ENCODE peak calls at places on chromosomes 11 and 22, in four cellular contexts. One of them, this sample, is unnamed.
A peak's percentile ranks its signal among the peaks of the same experiment; 100 is the strongest.

GRCh38 chr22:27670701-27671412 is 130.7 kb downstream of the MN1 start:
- DNase-seq in ovary: no peak
- DNase-seq in spleen: peak; percentile 72
- DNase-seq in A549: no peak
- DNase-seq in this sample: peak; percentile 60

GRCh38 chr11:39910087-39910486 is 1549.4 kb downstream of the LRRC4C start:
- DNase-seq in ovary: no peak
- DNase-seq in spleen: no peak
- DNase-seq in A549: no peak
- DNase-seq in this sample: no peak

GRCh38 chr11:82523141-82523540 is 210.5 kb downstream of the FAM181B start:
- DNase-seq in ovary: peak; percentile 24
- DNase-seq in spleen: no peak
- DNase-seq in A549: no peak
- DNase-seq in this sample: no peak

GRCh38 chr22:29887358-29887757 is 4.4 kb downstream of the MTMR3 start:
- DNase-seq in ovary: no peak
- DNase-seq in spleen: no peak
- DNase-seq in A549: no peak
- DNase-seq in this sample: no peak

GRCh38 chr11:132125855-132126841 is 755.7 kb downstream of the NTM start:
- DNase-seq in ovary: no peak
- DNase-seq in spleen: no peak
- DNase-seq in A549: no peak
- DNase-seq in this sample: no peak

GRCh38 chr11:130070109-130070828 is 575 bp downstream of the APLP2 start:
- DNase-seq in ovary: peak; percentile 50
- DNase-seq in spleen: peak; percentile 91
- DNase-seq in A549: no peak
- DNase-seq in this sample: peak; percentile 90

GRCh38 chr11:102317099-102317767 is at the start of gene BIRC3:
- DNase-seq in ovary: peak; percentile 74
- DNase-seq in spleen: peak; percentile 96
- DNase-seq in A549: peak; percentile 97
- DNase-seq in this sample: peak; percentile 94

GRCh38 chr11:111557425-111558111 is 17.0 kb downstream of the LAYN start:
- DNase-seq in ovary: no peak
- DNase-seq in spleen: no peak
- DNase-seq in A549: peak; percentile 53
- DNase-seq in this sample: no peak

GRCh38 chr11:44374001-44374400 is 64.1 kb upstream of the ALX4 start:
- DNase-seq in ovary: no peak
- DNase-seq in spleen: no peak
- DNase-seq in A549: no peak
- DNase-seq in this sample: no peak

GRCh38 chr11:2927851-2928604 is 1.2 kb downstream of the PHLDA2 start:
- DNase-seq in ovary: no peak
- DNase-seq in spleen: peak; percentile 67
- DNase-seq in A549: peak; percentile 51
- DNase-seq in this sample: peak; percentile 80

GRCh38 chr11:125128450-125128849 is 17.0 kb upstream of the TMEM218 start:
- DNase-seq in ovary: no peak
- DNase-seq in spleen: no peak
- DNase-seq in A549: no peak
- DNase-seq in this sample: no peak

GRCh38 chr22:50481440-50482106 is at the start of gene ADM2:
- DNase-seq in ovary: no peak
- DNase-seq in spleen: peak; percentile 93
- DNase-seq in A549: no peak
- DNase-seq in this sample: peak; percentile 93

GRCh38 chr22:22397292-22397870 is 111.2 kb downstream of the ZNF280B start:
- DNase-seq in ovary: peak; percentile 34
- DNase-seq in spleen: no peak
- DNase-seq in A549: peak; percentile 61
- DNase-seq in this sample: no peak

GRCh38 chr11:70024036-70024772 is 53.9 kb upstream of the ANO1 start:
- DNase-seq in ovary: no peak
- DNase-seq in spleen: peak; percentile 32
- DNase-seq in A549: no peak
- DNase-seq in this sample: no peak

GRCh38 chr11:124897681-124898680 is at the start of gene ROBO4:
- DNase-seq in ovary: no peak
- DNase-seq in spleen: peak; percentile 87
- DNase-seq in A549: no peak
- DNase-seq in this sample: peak; percentile 29

GRCh38 chr11:104813532-104813931 is 84.7 kb downstream of the CASP12 start:
- DNase-seq in ovary: no peak
- DNase-seq in spleen: no peak
- DNase-seq in A549: no peak
- DNase-seq in this sample: no peak

GRCh38 chr11:77345621-77346020 is 44.1 kb upstream of the GDPD4 start:
- DNase-seq in ovary: no peak
- DNase-seq in spleen: no peak
- DNase-seq in A549: no peak
- DNase-seq in this sample: no peak

GRCh38 chr11:120929090-120929489 is 94.8 kb upstream of the TBCEL start:
- DNase-seq in ovary: no peak
- DNase-seq in spleen: no peak
- DNase-seq in A549: no peak
- DNase-seq in this sample: no peak

GRCh38 chr11:120696597-120696996 is 185.0 kb downstream of the GRIK4 start:
- DNase-seq in ovary: no peak
- DNase-seq in spleen: no peak
- DNase-seq in A549: no peak
- DNase-seq in this sample: no peak

GRCh38 chr22:46053563-46054090 is 76.7 kb upstream of the WNT7B start:
- DNase-seq in ovary: peak; percentile 79
- DNase-seq in spleen: peak; percentile 94
- DNase-seq in A549: no peak
- DNase-seq in this sample: peak; percentile 95

GRCh38 chr22:36925388-36926290 is 12.2 kb downstream of the CSF2RB start:
- DNase-seq in ovary: no peak
- DNase-seq in spleen: peak; percentile 73
- DNase-seq in A549: no peak
- DNase-seq in this sample: peak; percentile 68

GRCh38 chr11:132852361-132852760 is 679.9 kb downstream of the OPCML start:
- DNase-seq in ovary: no peak
- DNase-seq in spleen: no peak
- DNase-seq in A549: no peak
- DNase-seq in this sample: no peak

GRCh38 chr11:107741044-107741823 is 29.4 kb upstream of the SLN start:
- DNase-seq in ovary: no peak
- DNase-seq in spleen: peak; percentile 66
- DNase-seq in A549: peak; percentile 18
- DNase-seq in this sample: peak; percentile 6

GRCh38 chr11:104547996-104548661 is 350.1 kb downstream of the CASP12 start:
- DNase-seq in ovary: no peak
- DNase-seq in spleen: no peak
- DNase-seq in A549: no peak
- DNase-seq in this sample: no peak

GRCh38 chr11:13104619-13105236 is 95.6 kb downstream of the RASSF10 start:
- DNase-seq in ovary: no peak
- DNase-seq in spleen: no peak
- DNase-seq in A549: no peak
- DNase-seq in this sample: no peak

GRCh38 chr22:20087319-20088262 is 7.5 kb downstream of the DGCR8 start:
- DNase-seq in ovary: no peak
- DNase-seq in spleen: peak; percentile 54
- DNase-seq in A549: no peak
- DNase-seq in this sample: no peak

GRCh38 chr11:76524461-76524860 is 79.6 kb downstream of the EMSY start:
- DNase-seq in ovary: no peak
- DNase-seq in spleen: no peak
- DNase-seq in A549: no peak
- DNase-seq in this sample: no peak

GRCh38 chr11:123783536-123783935 is 22.6 kb downstream of the OR6M1 start:
- DNase-seq in ovary: no peak
- DNase-seq in spleen: no peak
- DNase-seq in A549: no peak
- DNase-seq in this sample: no peak

GRCh38 chr11:35009941-35010337 is 93.5 kb downstream of the PDHX start:
- DNase-seq in ovary: no peak
- DNase-seq in spleen: no peak
- DNase-seq in A549: peak; percentile 79
- DNase-seq in this sample: no peak

GRCh38 chr11:75308986-75309385 is 42.5 kb downstream of the ARRB1 start:
- DNase-seq in ovary: no peak
- DNase-seq in spleen: no peak
- DNase-seq in A549: no peak
- DNase-seq in this sample: no peak

GRCh38 chr11:75314771-75315438 is 36.6 kb downstream of the ARRB1 start:
- DNase-seq in ovary: no peak
- DNase-seq in spleen: no peak
- DNase-seq in A549: no peak
- DNase-seq in this sample: no peak

GRCh38 chr11:75312346-75312745 is 39.1 kb downstream of the ARRB1 start:
- DNase-seq in ovary: no peak
- DNase-seq in spleen: no peak
- DNase-seq in A549: no peak
- DNase-seq in this sample: no peak

GRCh38 chr11:75313457-75314272 is 37.8 kb downstream of the ARRB1 start:
- DNase-seq in ovary: peak; percentile 76
- DNase-seq in spleen: no peak
- DNase-seq in A549: no peak
- DNase-seq in this sample: peak; percentile 81

DNA sequence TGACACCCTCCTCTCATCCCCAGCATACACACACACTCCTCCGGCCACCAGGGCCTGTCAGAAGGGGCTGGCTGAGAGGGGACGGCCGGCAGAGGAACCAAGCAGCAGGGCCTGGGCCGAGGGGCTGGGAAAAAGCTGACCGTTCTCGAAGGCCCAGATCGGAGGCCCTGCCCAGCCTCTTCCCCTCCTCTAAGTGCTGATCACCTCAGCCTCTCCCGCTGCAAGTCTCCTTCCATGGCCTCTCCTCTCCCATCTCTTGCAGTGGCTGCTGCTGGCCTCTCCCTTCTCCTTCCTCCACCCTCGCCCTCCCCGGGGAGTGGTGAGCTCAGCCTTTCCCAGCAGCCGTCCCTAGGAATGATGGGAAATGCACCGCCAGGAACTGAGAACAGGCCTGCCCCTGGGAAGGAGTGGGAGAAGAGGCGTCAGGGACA is 39.6 kb downstream of the ARRB1 start:
- DNase-seq in ovary: peak; percentile 81
- DNase-seq in spleen: no peak
- DNase-seq in A549: no peak
- DNase-seq in this sample: peak; percentile 57
- TF ChIP-seq POLR2A in ovary: peak; percentile 38
- TF ChIP-seq POLR2A in spleen: no peak
- TF ChIP-seq POLR2A in A549: no peak
- TF ChIP-seq POLR2A in this sample: no peak

GRCh38 chr11:45804806-45805304 is at the start of gene SLC35C1:
- DNase-seq in ovary: peak; percentile 97
- DNase-seq in spleen: peak; percentile 100
- DNase-seq in A549: peak; percentile 94
- DNase-seq in this sample: peak; percentile 98
- TF ChIP-seq POLR2A in ovary: peak; percentile 82
- TF ChIP-seq POLR2A in spleen: peak; percentile 8
- TF ChIP-seq POLR2A in A549: peak; percentile 68
- TF ChIP-seq POLR2A in this sample: no peak

DNA sequence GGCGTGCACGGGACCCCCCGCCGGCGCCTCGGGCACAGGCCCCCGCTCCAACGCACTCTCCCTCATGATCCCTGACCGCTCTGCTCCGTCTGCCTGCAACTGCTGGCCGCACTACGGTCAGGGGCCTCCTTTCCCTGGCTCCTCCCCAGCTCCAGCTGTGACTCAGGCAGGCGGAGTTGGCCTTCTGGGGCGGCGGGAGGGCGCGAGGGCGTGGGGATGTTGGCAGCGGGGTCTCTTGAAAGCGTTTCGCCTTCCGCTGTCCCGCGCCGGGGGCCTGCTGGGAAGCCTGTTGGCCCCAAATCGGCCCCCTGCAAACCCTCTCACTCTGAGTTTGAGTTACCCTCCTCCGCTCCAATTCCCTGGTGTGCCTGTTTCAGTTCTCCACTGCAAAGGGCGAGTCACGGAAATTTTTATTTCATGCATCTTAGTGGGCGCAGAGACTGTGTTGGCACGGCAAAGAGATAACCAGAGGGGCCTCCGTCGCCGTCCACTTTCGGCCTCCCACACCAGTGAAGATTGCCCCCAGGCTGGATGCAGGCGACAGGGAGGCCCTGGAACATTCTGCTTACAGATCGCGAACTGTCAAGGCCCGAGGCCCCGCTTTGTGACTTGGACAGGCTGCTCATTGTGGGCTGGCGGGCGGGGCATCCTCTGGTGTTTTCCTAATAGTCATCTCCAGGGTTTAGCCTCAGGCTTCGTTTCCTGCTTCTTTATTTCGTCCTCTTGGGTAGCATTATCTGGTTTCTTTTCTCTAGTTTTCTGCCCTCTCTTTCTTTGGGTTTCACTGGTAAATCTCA is at the start of gene CAVIN3:
- DNase-seq in ovary: peak; percentile 86
- DNase-seq in spleen: peak; percentile 80
- DNase-seq in A549: peak; percentile 51
- DNase-seq in this sample: peak; percentile 92
- TF ChIP-seq POLR2A in ovary: peak; percentile 29
- TF ChIP-seq POLR2A in spleen: no peak
- TF ChIP-seq POLR2A in A549: peak; percentile 57
- TF ChIP-seq POLR2A in this sample: peak; percentile 10

DNA sequence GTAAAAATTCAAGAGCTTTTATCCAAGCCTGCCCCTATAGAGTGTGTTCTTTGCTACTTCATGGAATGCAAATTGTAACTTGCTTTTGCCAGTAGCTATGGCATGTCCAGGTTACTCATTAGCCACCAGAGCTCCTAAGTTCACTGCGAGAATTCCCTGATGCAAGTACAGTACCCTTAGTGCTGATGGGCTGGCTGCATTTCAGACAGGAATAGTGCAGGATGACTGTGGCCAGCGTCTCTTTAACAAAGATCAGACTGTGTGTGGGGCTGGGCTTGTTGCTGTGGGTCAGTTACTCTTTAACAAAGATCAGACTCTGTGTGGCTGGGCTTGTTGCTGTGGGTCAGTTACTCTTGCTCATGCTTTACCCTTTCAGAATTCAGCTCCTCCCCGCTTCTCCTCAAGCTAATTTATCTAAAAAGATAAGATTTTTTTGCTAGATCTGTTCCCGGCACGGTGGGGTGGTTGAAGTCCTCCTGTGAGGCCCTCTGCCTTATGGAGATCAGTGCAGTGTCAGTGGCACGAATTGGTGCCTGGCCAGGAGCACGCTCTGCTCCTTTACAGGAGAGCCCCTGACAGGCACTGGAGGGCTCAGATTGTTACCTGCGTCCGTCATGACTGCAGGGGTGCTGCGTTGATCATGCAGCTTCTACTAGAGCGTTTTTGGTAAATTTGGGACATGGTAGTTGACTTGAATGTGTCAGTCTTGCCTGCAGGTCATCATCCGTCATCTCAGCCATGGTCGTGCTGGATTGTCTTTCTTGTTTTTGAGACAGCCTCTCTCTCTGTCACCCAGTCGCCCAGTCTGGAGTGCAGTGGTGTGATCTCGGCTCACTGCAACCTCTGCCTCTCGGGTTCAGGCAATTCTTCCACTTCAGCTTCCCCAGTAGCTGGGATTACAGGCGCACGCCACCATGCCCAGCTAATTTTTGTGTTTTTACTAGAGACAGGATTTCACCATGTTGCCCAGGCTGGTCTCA is 27.0 kb downstream of the AP2A2 start:
- DNase-seq in ovary: no peak
- DNase-seq in spleen: no peak
- DNase-seq in A549: peak; percentile 96
- DNase-seq in this sample: no peak
- TF ChIP-seq POLR2A in ovary: no peak
- TF ChIP-seq POLR2A in spleen: no peak
- TF ChIP-seq POLR2A in A549: no peak
- TF ChIP-seq POLR2A in this sample: no peak

This sample was measured in upper lobe of left lung.